ENCODE peak calls at places on chromosomes 4 and X, in six cellular contexts. V is AG10803, S is left ventricle myocardium inferior, L is dorsolateral prefrontal cortex, Z is mucosa of descending colon, D is WERI-Rb-1. N is an unnamed sample.

GRCh38 chr4:73447701-73448100 is 11.7 kb downstream of the AFP start:
- DNase-seq in D (no peak), S (no peak), L (no peak), V (peak), Z (no peak), N (no peak)

GRCh38 chrX:13545731-13546130 is 23.7 kb upstream of the EGFL6 start:
- DNase-seq in L (no peak), S (no peak), V (no peak), Z (no peak), D (no peak), N (no peak)

GRCh38 chr4:108314900-108315589 is 146.3 kb upstream of the LEF1 start:
- DNase-seq in V (no peak), Z (no peak), L (no peak), S (no peak), D (no peak), N (no peak)

GRCh38 chr4:106601519-106601918 is 232.9 kb upstream of the GIMD1 start:
- DNase-seq in V (peak), L (no peak), S (no peak), D (no peak), Z (no peak), N (no peak)

GRCh38 chrX:110284159-110284558 is 33.7 kb downstream of the AMMECR1 start:
- DNase-seq in L (no peak), V (peak), Z (no peak), S (no peak), D (no peak), N (no peak)

GRCh38 chr4:19945979-19946380 is 305.7 kb upstream of the SLIT2 start:
- DNase-seq in L (no peak), Z (no peak), S (no peak), D (no peak), V (peak), N (no peak)

GRCh38 chr4:139188648-139189416 is 11.8 kb upstream of the ELF2 start:
- DNase-seq in S (no peak), Z (no peak), D (no peak), L (no peak), V (no peak), N (no peak)

GRCh38 chr4:107213880-107214279 is 177.8 kb upstream of the DKK2 start:
- DNase-seq in V (peak), Z (no peak), D (no peak), L (no peak), S (no peak), N (no peak)

GRCh38 chrX:69139516-69139915 is 25.7 kb downstream of the PJA1 start:
- DNase-seq in S (no peak), Z (no peak), V (no peak), D (no peak), L (no peak), N (no peak)

GRCh38 chr4:88693792-88694191 is 3.8 kb downstream of the NAP1L5 start:
- DNase-seq in S (no peak), L (no peak), Z (no peak), V (no peak), D (no peak), N (no peak)

GRCh38 chrX:23952984-23953907 is 45.4 kb downstream of the CXorf58 start:
- DNase-seq in S (no peak), V (no peak), Z (no peak), L (no peak), D (no peak), N (peak)

GRCh38 chr4:76943790-76944189 is 5.8 kb upstream of the SEPTIN11 start:
- DNase-seq in Z (no peak), S (no peak), V (no peak), L (no peak), D (no peak), N (no peak)

GRCh38 chr4:67751260-67751659 is 2.9 kb downstream of the GNRHR start:
- DNase-seq in S (no peak), Z (no peak), D (no peak), V (peak), L (no peak), N (no peak)

GRCh38 chrX:153878285-153878779 is 7.6 kb downstream of the L1CAM start:
- DNase-seq in D (peak), Z (no peak), L (no peak), V (no peak), S (no peak), N (no peak)

GRCh38 chrX:153473126-153473525 is 2.8 kb upstream of the HAUS7 start:
- DNase-seq in S (no peak), D (no peak), L (no peak), Z (no peak), V (no peak), N (no peak)

GRCh38 chr4:85520765-85521749 is 46.1 kb downstream of the ARHGAP24 start:
- DNase-seq in V (no peak), S (peak), L (no peak), Z (no peak), D (no peak), N (no peak)

GRCh38 chr4:8177544-8177943 is 18.9 kb upstream of the ABLIM2 start:
- DNase-seq in Z (no peak), V (no peak), D (no peak), L (no peak), S (no peak), N (no peak)

GRCh38 chrX:302975-303374 is 15.6 kb downstream of the GTPBP6 start:
- DNase-seq in S (no peak), D (no peak), Z (peak), L (no peak), V (no peak), N (no peak)

GRCh38 chr4:81375745-81376144 is 96.0 kb downstream of the RASGEF1B start:
- DNase-seq in Z (no peak), L (no peak), D (no peak), V (no peak), S (no peak), N (no peak)

GRCh38 chr4:138898282-138898681 is 117.3 kb upstream of the NOCT start:
- DNase-seq in V (peak), D (peak), L (no peak), Z (no peak), S (no peak), N (no peak)

GRCh38 chrX:110108381-110108796 is 105.5 kb downstream of the TMEM164 start:
- DNase-seq in V (peak), L (no peak), Z (no peak), D (no peak), S (no peak), N (no peak)

GRCh38 chrX:67619253-67619652 is 75.4 kb downstream of the AR start:
- DNase-seq in V (peak), D (no peak), S (no peak), L (no peak), Z (no peak), N (no peak)

GRCh38 chr4:141896687-141897086 is 260.3 kb downstream of the IL15 start:
- DNase-seq in V (no peak), L (no peak), Z (no peak), S (no peak), D (no peak), N (no peak)

GRCh38 chr4:88411491-88412101 is 32.9 kb downstream of the HERC6 start:
- DNase-seq in S (no peak), L (no peak), Z (no peak), V (no peak), D (no peak), N (no peak)

GRCh38 chr4:66034671-66035070 is 364.4 kb upstream of the EPHA5 start:
- DNase-seq in L (no peak), S (no peak), D (no peak), Z (no peak), V (no peak), N (no peak)

GRCh38 chrX:133045986-133046385 is 50.9 kb downstream of the USP26 start:
- DNase-seq in L (no peak), S (no peak), Z (no peak), D (no peak), V (peak), N (no peak)

GRCh38 chr4:119736559-119736958 is 108.0 kb upstream of the PDE5A start:
- DNase-seq in D (no peak), L (no peak), Z (no peak), S (no peak), V (peak), N (no peak)

GRCh38 chrX:31420711-31421151 is 348.9 kb upstream of the FTHL17 start:
- DNase-seq in L (no peak), V (peak), S (no peak), Z (no peak), D (no peak), N (no peak)

GRCh38 chrX:57119416-57119815 is 1.9 kb downstream of the SPIN2B start:
- DNase-seq in D (no peak), L (no peak), Z (no peak), V (no peak), S (no peak), N (no peak)

DNA sequence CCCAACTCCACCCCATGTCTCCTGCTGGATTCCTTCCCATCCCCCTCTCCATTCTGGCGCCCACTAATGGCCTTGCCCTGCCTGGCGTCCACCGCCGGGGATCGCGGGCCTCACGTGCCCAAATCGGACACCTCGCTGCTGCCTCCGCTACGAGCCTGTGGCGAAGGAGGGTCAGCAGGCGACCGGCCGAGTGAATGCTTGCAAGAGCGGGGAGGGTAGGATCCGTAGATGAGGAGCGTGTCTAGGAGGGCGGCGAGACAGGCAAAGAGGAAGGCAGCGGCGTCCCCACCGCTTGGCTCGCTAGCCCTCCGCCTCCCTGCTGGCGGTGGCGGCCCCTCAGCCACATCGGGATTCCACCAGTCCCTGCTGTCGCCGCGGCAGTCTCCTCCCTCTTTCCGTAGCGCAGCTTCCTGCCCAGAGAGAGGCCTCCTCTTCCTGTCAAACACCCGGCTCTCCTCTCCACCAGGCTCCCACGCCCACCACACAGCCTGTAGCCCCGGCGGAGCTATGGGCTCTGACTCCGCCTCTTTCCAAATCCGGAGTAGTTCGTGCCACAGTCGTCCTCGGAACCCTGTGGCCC is at the start of gene SPIN2B:
- DNase-seq in D (peak), S (peak), L (peak), V (peak), Z (peak), N (peak)
- TF ChIP-seq CTCF in D (no peak), S (peak), L (no peak), V (no peak), Z (no peak), N (peak)

GRCh38 chrX:40471965-40472648 is 108.7 kb upstream of the ATP6AP2 start:
- DNase-seq in L (no peak), D (peak), S (no peak), Z (no peak), V (peak), N (no peak)
- TF ChIP-seq CTCF in L (peak), D (peak), S (peak), Z (no peak), V (no peak), N (no peak)

DNA sequence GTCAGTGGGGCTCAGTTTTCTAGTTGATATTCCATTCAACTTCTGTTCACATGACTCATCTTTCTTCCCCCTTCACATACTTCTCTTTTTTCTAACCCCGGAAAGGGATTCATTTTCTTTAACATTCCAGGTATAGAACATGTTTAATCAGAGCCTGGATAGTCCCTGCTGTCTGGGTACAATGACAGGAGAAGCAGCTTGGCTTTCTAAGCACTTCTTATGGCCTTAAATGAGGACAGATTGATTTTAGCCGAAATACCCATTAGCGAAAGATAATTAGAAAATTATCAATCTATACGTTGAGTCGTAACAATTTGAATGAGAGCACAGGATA is 62.3 kb downstream of the PPP1R2C start:
- DNase-seq in D (no peak), S (no peak), V (no peak), L (no peak), Z (no peak), N (no peak)
- TF ChIP-seq CTCF in D (no peak), S (no peak), V (no peak), L (no peak), Z (no peak), N (no peak)

DNA sequence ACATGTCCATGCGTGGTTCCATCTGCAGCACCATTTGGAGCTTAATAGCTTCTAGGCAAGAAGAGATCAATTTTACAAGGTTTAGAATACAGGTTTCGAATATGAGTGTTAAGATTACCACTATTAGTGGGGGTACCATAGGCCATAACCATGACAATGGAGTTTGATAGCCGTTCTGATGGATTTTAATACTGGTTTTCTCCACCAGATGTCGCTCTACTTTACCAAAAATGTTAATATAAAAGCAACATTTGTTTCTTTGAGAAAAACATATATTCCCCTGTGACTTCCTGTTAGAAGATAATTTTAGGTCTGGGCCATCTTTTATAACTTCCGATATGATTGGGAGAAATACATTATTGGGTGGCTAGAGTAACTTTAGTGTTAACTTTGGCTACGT is 499.7 kb upstream of the POU3F4 start:
- DNase-seq in L (no peak), D (no peak), V (no peak), S (no peak), Z (no peak), N (no peak)
- TF ChIP-seq CTCF in L (peak), D (peak), V (no peak), S (peak), Z (no peak), N (peak)

DNA sequence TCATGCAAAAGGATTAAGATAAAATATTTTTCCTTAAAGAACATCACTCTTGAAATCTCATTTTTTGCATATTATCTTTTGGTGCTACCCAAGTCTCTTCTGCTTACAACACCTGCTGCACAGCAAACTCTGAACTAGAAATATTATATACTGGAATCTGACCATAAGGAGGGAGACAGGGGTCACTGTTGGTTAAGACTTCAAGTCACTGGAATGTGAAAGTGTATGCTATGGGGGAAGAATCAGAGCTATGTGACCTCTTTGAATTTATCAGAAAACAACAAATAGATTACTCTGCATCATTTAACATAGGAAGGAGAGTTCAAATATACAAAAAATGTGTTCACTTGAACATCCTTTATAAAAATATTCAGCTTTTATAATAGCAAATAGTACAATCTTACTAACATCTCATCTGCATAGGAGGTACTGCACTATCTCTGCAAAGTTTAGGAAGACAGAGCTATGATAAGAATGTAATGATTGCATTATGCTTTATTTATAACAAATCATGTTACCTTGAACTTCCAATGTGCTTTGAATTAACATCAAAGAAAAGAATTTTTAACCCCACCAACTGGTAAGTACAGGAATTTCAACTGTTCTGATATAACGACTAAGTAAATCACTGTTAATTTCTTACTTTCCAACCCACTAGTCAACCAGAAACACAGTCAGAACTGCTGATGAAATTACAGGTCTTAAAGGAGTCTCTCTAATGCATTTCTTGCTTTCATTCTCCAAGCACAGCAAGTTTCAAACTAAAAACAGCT is 69.8 kb downstream of the ZNF827 start:
- DNase-seq in Z (no peak), S (no peak), L (no peak), D (no peak), V (peak), N (no peak)
- TF ChIP-seq CTCF in Z (no peak), S (peak), L (peak), D (no peak), V (peak), N (peak)

GRCh38 chr4:93870876-93871458 is 42.4 kb downstream of the ATOH1 start:
- DNase-seq in L (no peak), Z (peak), V (no peak), D (no peak), S (no peak), N (no peak)

GRCh38 chr4:93867416-93868001 is 39.0 kb downstream of the ATOH1 start:
- DNase-seq in Z (no peak), S (no peak), L (no peak), V (no peak), D (no peak), N (no peak)

DNA sequence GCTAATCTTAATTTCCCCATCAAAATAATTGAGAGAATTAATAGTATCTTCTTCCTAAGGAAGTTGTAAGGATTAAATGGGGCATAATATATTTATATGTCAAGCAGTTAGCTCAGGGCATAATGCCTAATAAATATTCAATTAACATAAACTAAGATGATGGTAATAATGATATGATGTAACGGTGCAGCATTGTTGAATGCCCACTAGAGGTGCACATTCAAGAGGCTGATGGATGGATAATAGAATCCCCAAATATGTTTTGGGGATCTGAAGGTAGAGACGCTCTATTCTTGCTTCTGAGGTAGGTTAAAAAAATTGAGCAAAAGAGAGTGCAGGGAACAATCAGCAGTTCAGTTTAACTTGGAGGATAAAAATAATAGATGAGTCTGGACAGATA is 37.1 kb downstream of the ATOH1 start:
- DNase-seq in D (no peak), L (no peak), S (no peak), V (no peak), Z (no peak), N (no peak)
- TF ChIP-seq CTCF in D (no peak), L (peak), S (no peak), V (no peak), Z (no peak), N (peak)

GRCh38 chr4:152850377-152850776 is 70.6 kb downstream of the ARFIP1 start:
- DNase-seq in L (no peak), Z (peak), S (no peak), D (no peak), V (peak), N (no peak)
- TF ChIP-seq CTCF in L (no peak), Z (no peak), S (no peak), D (no peak), V (no peak), N (no peak)

GRCh38 chrX:71283409-71284143 is at the start of gene NONO:
- DNase-seq in L (peak), Z (peak), V (peak), S (peak), D (peak), N (peak)
- TF ChIP-seq CTCF in L (peak), Z (no peak), V (no peak), S (no peak), D (no peak), N (no peak)

N was measured in type B pancreatic cell.